ENCODE peak calls at places on chromosomes 5 and 9, in seven cellular contexts. One of them, this sample, is unnamed.

GRCh38 chr5:141342773-141343172 is 856 bp upstream of the PCDHGA3 start:
- DNase-seq in right lobe of liver: no peak
- DNase-seq in gastrocnemius medialis: no peak
- DNase-seq in body of pancreas: no peak
- DNase-seq in Karpas-422: no peak
- DNase-seq in colonic mucosa: no peak
- DNase-seq in heart left ventricle: no peak
- DNase-seq in this sample: no peak

GRCh38 chr5:152505442-152506042 is 100.5 kb upstream of the NMUR2 start:
- DNase-seq in Karpas-422: peak
- DNase-seq in gastrocnemius medialis: peak
- DNase-seq in colonic mucosa: peak
- DNase-seq in body of pancreas: peak
- DNase-seq in right lobe of liver: no peak
- DNase-seq in heart left ventricle: peak
- DNase-seq in this sample: peak

GRCh38 chr5:82640901-82641300 is 362.7 kb upstream of the RPS23 start:
- DNase-seq in colonic mucosa: no peak
- DNase-seq in heart left ventricle: no peak
- DNase-seq in gastrocnemius medialis: no peak
- DNase-seq in Karpas-422: no peak
- DNase-seq in body of pancreas: no peak
- DNase-seq in right lobe of liver: no peak
- DNase-seq in this sample: no peak

GRCh38 chr9:126126807-126127206 is 199.8 kb upstream of the MVB12B start:
- DNase-seq in body of pancreas: no peak
- DNase-seq in Karpas-422: no peak
- DNase-seq in colonic mucosa: no peak
- DNase-seq in right lobe of liver: no peak
- DNase-seq in gastrocnemius medialis: no peak
- DNase-seq in heart left ventricle: no peak
- DNase-seq in this sample: no peak

GRCh38 chr5:61918606-61919005 is 387.4 kb upstream of the KIF2A start:
- DNase-seq in right lobe of liver: no peak
- DNase-seq in colonic mucosa: no peak
- DNase-seq in body of pancreas: no peak
- DNase-seq in gastrocnemius medialis: no peak
- DNase-seq in Karpas-422: no peak
- DNase-seq in heart left ventricle: no peak
- DNase-seq in this sample: no peak

GRCh38 chr9:136964171-136964689 is 12.2 kb downstream of the LCN12 start:
- DNase-seq in colonic mucosa: peak
- DNase-seq in Karpas-422: no peak
- DNase-seq in right lobe of liver: no peak
- DNase-seq in heart left ventricle: no peak
- DNase-seq in body of pancreas: no peak
- DNase-seq in gastrocnemius medialis: no peak
- DNase-seq in this sample: no peak

GRCh38 chr5:133293953-133294352 is 242.1 kb downstream of the HSPA4 start:
- DNase-seq in body of pancreas: no peak
- DNase-seq in right lobe of liver: no peak
- DNase-seq in gastrocnemius medialis: no peak
- DNase-seq in heart left ventricle: no peak
- DNase-seq in colonic mucosa: no peak
- DNase-seq in Karpas-422: no peak
- DNase-seq in this sample: no peak

GRCh38 chr5:129112295-129112694 is 17.7 kb downstream of the ISOC1 start:
- DNase-seq in heart left ventricle: no peak
- DNase-seq in right lobe of liver: no peak
- DNase-seq in Karpas-422: no peak
- DNase-seq in colonic mucosa: no peak
- DNase-seq in body of pancreas: no peak
- DNase-seq in gastrocnemius medialis: no peak
- DNase-seq in this sample: no peak

GRCh38 chr5:173323799-173324114 is 4.5 kb downstream of the STC2 start:
- DNase-seq in right lobe of liver: no peak
- DNase-seq in colonic mucosa: no peak
- DNase-seq in heart left ventricle: no peak
- DNase-seq in gastrocnemius medialis: no peak
- DNase-seq in Karpas-422: no peak
- DNase-seq in body of pancreas: no peak
- DNase-seq in this sample: no peak

GRCh38 chr5:170761048-170761707 is 22.3 kb upstream of the GABRP start:
- DNase-seq in right lobe of liver: no peak
- DNase-seq in Karpas-422: no peak
- DNase-seq in heart left ventricle: no peak
- DNase-seq in gastrocnemius medialis: no peak
- DNase-seq in body of pancreas: no peak
- DNase-seq in colonic mucosa: no peak
- DNase-seq in this sample: no peak

GRCh38 chr5:53406630-53407316 is 73.7 kb upstream of the FST start:
- DNase-seq in gastrocnemius medialis: no peak
- DNase-seq in Karpas-422: no peak
- DNase-seq in colonic mucosa: no peak
- DNase-seq in heart left ventricle: no peak
- DNase-seq in right lobe of liver: no peak
- DNase-seq in body of pancreas: no peak
- DNase-seq in this sample: no peak

GRCh38 chr9:85742630-85742928 is 825 bp upstream of the AGTPBP1 start:
- DNase-seq in heart left ventricle: no peak
- DNase-seq in right lobe of liver: no peak
- DNase-seq in gastrocnemius medialis: no peak
- DNase-seq in Karpas-422: no peak
- DNase-seq in colonic mucosa: no peak
- DNase-seq in body of pancreas: no peak
- DNase-seq in this sample: no peak

GRCh38 chr5:56463944-56464571 is 230.9 kb upstream of the ANKRD55 start:
- DNase-seq in gastrocnemius medialis: no peak
- DNase-seq in right lobe of liver: no peak
- DNase-seq in heart left ventricle: no peak
- DNase-seq in colonic mucosa: no peak
- DNase-seq in Karpas-422: no peak
- DNase-seq in body of pancreas: no peak
- DNase-seq in this sample: no peak

GRCh38 chr9:7186175-7186574 is 428.4 kb downstream of the KDM4C start:
- DNase-seq in gastrocnemius medialis: no peak
- DNase-seq in colonic mucosa: peak
- DNase-seq in heart left ventricle: no peak
- DNase-seq in right lobe of liver: no peak
- DNase-seq in Karpas-422: peak
- DNase-seq in body of pancreas: no peak
- DNase-seq in this sample: peak

GRCh38 chr5:131270809-131271208 is 7.0 kb downstream of the CDC42SE2 start:
- DNase-seq in right lobe of liver: no peak
- DNase-seq in Karpas-422: no peak
- DNase-seq in gastrocnemius medialis: no peak
- DNase-seq in heart left ventricle: no peak
- DNase-seq in colonic mucosa: no peak
- DNase-seq in body of pancreas: no peak
- DNase-seq in this sample: no peak

GRCh38 chr5:27125856-27126255 is 87.5 kb upstream of the CDH9 start:
- DNase-seq in colonic mucosa: no peak
- DNase-seq in body of pancreas: no peak
- DNase-seq in right lobe of liver: no peak
- DNase-seq in gastrocnemius medialis: no peak
- DNase-seq in Karpas-422: no peak
- DNase-seq in heart left ventricle: no peak
- DNase-seq in this sample: no peak

GRCh38 chr5:38500861-38501260 is 55.6 kb downstream of the LIFR start:
- DNase-seq in Karpas-422: no peak
- DNase-seq in right lobe of liver: no peak
- DNase-seq in colonic mucosa: no peak
- DNase-seq in body of pancreas: no peak
- DNase-seq in heart left ventricle: no peak
- DNase-seq in gastrocnemius medialis: no peak
- DNase-seq in this sample: no peak

GRCh38 chr9:110828148-110828730 is 159.6 kb downstream of the MUSK start:
- DNase-seq in right lobe of liver: no peak
- DNase-seq in gastrocnemius medialis: peak
- DNase-seq in colonic mucosa: peak
- DNase-seq in heart left ventricle: peak
- DNase-seq in body of pancreas: peak
- DNase-seq in Karpas-422: no peak
- DNase-seq in this sample: no peak

GRCh38 chr9:101562966-101563365 is 29.3 kb downstream of the RNF20 start:
- DNase-seq in body of pancreas: no peak
- DNase-seq in gastrocnemius medialis: no peak
- DNase-seq in colonic mucosa: no peak
- DNase-seq in right lobe of liver: no peak
- DNase-seq in Karpas-422: no peak
- DNase-seq in heart left ventricle: no peak
- DNase-seq in this sample: no peak

GRCh38 chr5:126499742-126500396 is 76.7 kb downstream of the GRAMD2B start:
- DNase-seq in heart left ventricle: no peak
- DNase-seq in gastrocnemius medialis: no peak
- DNase-seq in Karpas-422: peak
- DNase-seq in right lobe of liver: no peak
- DNase-seq in colonic mucosa: peak
- DNase-seq in body of pancreas: no peak
- DNase-seq in this sample: peak

GRCh38 chr9:34385561-34386230 is 9.0 kb upstream of the MYORG start:
- DNase-seq in gastrocnemius medialis: no peak
- DNase-seq in heart left ventricle: no peak
- DNase-seq in colonic mucosa: no peak
- DNase-seq in Karpas-422: no peak
- DNase-seq in body of pancreas: no peak
- DNase-seq in right lobe of liver: no peak
- DNase-seq in this sample: no peak

GRCh38 chr9:93380410-93381060 is 71.0 kb upstream of the FAM120A start:
- DNase-seq in colonic mucosa: no peak
- DNase-seq in heart left ventricle: no peak
- DNase-seq in body of pancreas: no peak
- DNase-seq in Karpas-422: no peak
- DNase-seq in right lobe of liver: no peak
- DNase-seq in gastrocnemius medialis: no peak
- DNase-seq in this sample: no peak

GRCh38 chr5:102718819-102719218 is 36.3 kb upstream of the PAM start:
- DNase-seq in Karpas-422: no peak
- DNase-seq in body of pancreas: no peak
- DNase-seq in colonic mucosa: no peak
- DNase-seq in heart left ventricle: no peak
- DNase-seq in gastrocnemius medialis: no peak
- DNase-seq in right lobe of liver: no peak
- DNase-seq in this sample: no peak

GRCh38 chr9:109705515-109705914 is 74.5 kb upstream of the PALM2AKAP2 start:
- DNase-seq in heart left ventricle: no peak
- DNase-seq in gastrocnemius medialis: no peak
- DNase-seq in right lobe of liver: no peak
- DNase-seq in Karpas-422: no peak
- DNase-seq in colonic mucosa: no peak
- DNase-seq in body of pancreas: no peak
- DNase-seq in this sample: no peak

GRCh38 chr5:142869883-142870282 is 99.7 kb downstream of the ARHGAP26 start:
- DNase-seq in gastrocnemius medialis: no peak
- DNase-seq in heart left ventricle: peak
- DNase-seq in Karpas-422: no peak
- DNase-seq in right lobe of liver: no peak
- DNase-seq in body of pancreas: peak
- DNase-seq in colonic mucosa: peak
- DNase-seq in this sample: no peak

GRCh38 chr9:98010450-98010849 is 27.3 kb downstream of the ANP32B start:
- DNase-seq in right lobe of liver: no peak
- DNase-seq in gastrocnemius medialis: peak
- DNase-seq in colonic mucosa: peak
- DNase-seq in Karpas-422: peak
- DNase-seq in body of pancreas: no peak
- DNase-seq in heart left ventricle: no peak
- DNase-seq in this sample: peak

GRCh38 chr5:178577944-178578343 is 12.2 kb downstream of the COL23A1 start:
- DNase-seq in gastrocnemius medialis: no peak
- DNase-seq in colonic mucosa: no peak
- DNase-seq in heart left ventricle: no peak
- DNase-seq in Karpas-422: no peak
- DNase-seq in body of pancreas: no peak
- DNase-seq in right lobe of liver: no peak
- DNase-seq in this sample: no peak
- H3K4me3 ChIP-seq in gastrocnemius medialis: no peak
- H3K4me3 ChIP-seq in colonic mucosa: no peak
- H3K4me3 ChIP-seq in heart left ventricle: no peak
- H3K4me3 ChIP-seq in Karpas-422: no peak
- H3K4me3 ChIP-seq in body of pancreas: no peak
- H3K4me3 ChIP-seq in right lobe of liver: no peak
- H3K4me3 ChIP-seq in this sample: no peak

GRCh38 chr5:6236858-6237481 is 141.4 kb downstream of the MED10 start:
- DNase-seq in right lobe of liver: no peak
- DNase-seq in Karpas-422: peak
- DNase-seq in body of pancreas: no peak
- DNase-seq in gastrocnemius medialis: no peak
- DNase-seq in heart left ventricle: no peak
- DNase-seq in colonic mucosa: no peak
- DNase-seq in this sample: peak
- H3K4me3 ChIP-seq in right lobe of liver: no peak
- H3K4me3 ChIP-seq in Karpas-422: no peak
- H3K4me3 ChIP-seq in body of pancreas: no peak
- H3K4me3 ChIP-seq in gastrocnemius medialis: no peak
- H3K4me3 ChIP-seq in heart left ventricle: no peak
- H3K4me3 ChIP-seq in colonic mucosa: no peak
- H3K4me3 ChIP-seq in this sample: no peak

DNA sequence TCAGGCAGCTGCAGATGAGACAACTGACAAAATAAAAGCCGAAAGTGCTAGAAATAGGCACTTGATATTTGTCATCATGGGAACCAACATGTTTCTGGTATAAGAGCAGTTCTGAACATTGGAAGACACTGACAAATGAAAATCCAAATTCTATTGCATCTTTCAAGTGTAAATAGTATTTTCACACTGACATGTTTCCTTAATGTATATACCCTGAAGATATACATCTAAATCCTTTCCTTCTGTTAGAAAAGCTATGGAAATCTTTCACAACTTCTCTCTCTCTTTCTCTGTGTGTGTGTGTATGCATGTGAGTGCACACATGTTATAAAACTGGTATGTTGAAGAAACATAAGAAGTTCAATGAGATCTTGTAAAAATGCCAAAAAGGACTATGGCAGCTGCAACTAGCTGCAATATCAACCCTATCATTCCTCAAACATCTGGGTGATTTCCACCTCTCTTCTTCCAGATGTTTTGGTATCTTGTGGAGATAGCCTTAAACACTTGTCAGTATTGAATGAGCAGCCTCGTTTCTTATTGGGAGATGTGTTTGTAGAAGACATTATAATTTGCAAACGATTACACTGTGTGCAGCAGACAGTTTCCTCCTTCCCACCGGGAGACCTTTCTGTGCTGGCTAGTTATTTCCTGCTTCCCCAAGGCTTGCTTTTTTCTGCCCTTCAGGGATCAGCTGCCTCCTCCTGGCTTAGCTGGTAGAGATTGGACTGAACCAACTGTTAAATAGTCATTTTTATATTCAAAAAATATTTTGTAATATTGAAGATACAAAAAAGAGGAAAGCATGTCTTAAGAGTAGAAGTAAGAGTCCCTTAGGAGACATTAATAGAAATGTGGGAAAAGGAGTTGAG is 168.3 kb upstream of the MPDZ start:
- DNase-seq in heart left ventricle: no peak
- DNase-seq in gastrocnemius medialis: no peak
- DNase-seq in body of pancreas: no peak
- DNase-seq in Karpas-422: no peak
- DNase-seq in right lobe of liver: no peak
- DNase-seq in colonic mucosa: no peak
- DNase-seq in this sample: no peak
- H3K4me3 ChIP-seq in heart left ventricle: peak
- H3K4me3 ChIP-seq in gastrocnemius medialis: no peak
- H3K4me3 ChIP-seq in body of pancreas: no peak
- H3K4me3 ChIP-seq in Karpas-422: no peak
- H3K4me3 ChIP-seq in right lobe of liver: no peak
- H3K4me3 ChIP-seq in colonic mucosa: no peak
- H3K4me3 ChIP-seq in this sample: no peak

GRCh38 chr5:150154618-150155134 is 969 bp downstream of the PDGFRB start:
- DNase-seq in Karpas-422: peak
- DNase-seq in body of pancreas: no peak
- DNase-seq in colonic mucosa: no peak
- DNase-seq in right lobe of liver: no peak
- DNase-seq in gastrocnemius medialis: no peak
- DNase-seq in heart left ventricle: no peak
- DNase-seq in this sample: no peak
- H3K4me3 ChIP-seq in Karpas-422: no peak
- H3K4me3 ChIP-seq in body of pancreas: no peak
- H3K4me3 ChIP-seq in colonic mucosa: peak
- H3K4me3 ChIP-seq in right lobe of liver: peak
- H3K4me3 ChIP-seq in gastrocnemius medialis: peak
- H3K4me3 ChIP-seq in heart left ventricle: peak
- H3K4me3 ChIP-seq in this sample: no peak

This sample was measured in GM12865.